ENCODE peak calls at places on chromosomes 11 and 22, in six cellular contexts. V is A549, M is cardiac muscle cell, D is thoracic aorta, B is psoas muscle, S is esophagus muscularis mucosa. L is an unnamed sample.

GRCh38 chr11:575324-575995 is 810 bp upstream of the PHRF1 start:
- DNase-seq in V (no peak), S (no peak), B (no peak), D (no peak), M (peak; percentile 89), L (no peak)

GRCh38 chr11:96306600-96306932 is 36.4 kb downstream of the MAML2 start:
- DNase-seq in M (peak; percentile 20), D (no peak), S (no peak), V (no peak), B (no peak), L (no peak)

GRCh38 chr11:110908401-110909106 is 196.3 kb upstream of the ARHGAP20 start:
- DNase-seq in M (no peak), B (no peak), S (peak; percentile 47), D (no peak), V (peak; percentile 8), L (no peak)

GRCh38 chr11:2507945-2508749 is 63.3 kb downstream of the KCNQ1 start:
- DNase-seq in S (no peak), B (no peak), D (no peak), V (no peak), M (no peak), L (no peak)

GRCh38 chr22:35124674-35125219 is 58.8 kb downstream of the ISX start:
- DNase-seq in M (no peak), S (no peak), D (no peak), V (no peak), B (no peak), L (no peak)

GRCh38 chr22:49553076-49553475 is 274.6 kb downstream of the BRD1 start:
- DNase-seq in V (no peak), B (no peak), D (no peak), M (no peak), S (no peak), L (no peak)

GRCh38 chr11:101718406-101718805 is 134.6 kb upstream of the TRPC6 start:
- DNase-seq in V (no peak), M (no peak), B (no peak), S (no peak), D (no peak), L (no peak)

GRCh38 chr22:17243524-17243923 is 24.3 kb upstream of the ADA2 start:
- DNase-seq in V (peak; percentile 9), D (no peak), M (no peak), B (peak; percentile 17), S (no peak), L (no peak)

GRCh38 chr11:107561688-107562087 is 3.8 kb downstream of the ALKBH8 start:
- DNase-seq in M (no peak), D (no peak), V (peak; percentile 36), B (no peak), S (no peak), L (no peak)

GRCh38 chr11:68798221-68798813 is 43.4 kb downstream of the CPT1A start:
- DNase-seq in V (no peak), B (no peak), M (peak; percentile 63), D (no peak), S (no peak), L (peak; percentile 72)

GRCh38 chr11:36345084-36345511 is 49.0 kb downstream of the PRR5L start:
- DNase-seq in M (no peak), V (no peak), B (no peak), S (peak; percentile 80), D (no peak), L (no peak)

GRCh38 chr11:64355078-64355940 is 3.7 kb upstream of the RPS6KA4 start:
- DNase-seq in V (peak; percentile 84), S (no peak), M (peak; percentile 83), B (peak; percentile 83), D (peak; percentile 51), L (peak; percentile 78)

GRCh38 chr22:46143491-46144147 is 6.7 kb upstream of the PPARA start:
- DNase-seq in S (no peak), D (no peak), M (no peak), V (no peak), B (no peak), L (no peak)

GRCh38 chr11:106959800-106960199 is 58.5 kb downstream of the GUCY1A2 start:
- DNase-seq in S (no peak), V (no peak), M (peak; percentile 47), D (no peak), B (no peak), L (no peak)

GRCh38 chr11:93740802-93741093 is 547 bp downstream of the TAF1D start:
- DNase-seq in B (peak; percentile 63), V (peak; percentile 70), S (no peak), D (no peak), M (peak; percentile 67), L (peak; percentile 38)

GRCh38 chr11:65043881-65044501 is 3.0 kb downstream of the SAC3D1 start:
- DNase-seq in B (peak; percentile 33), D (no peak), M (no peak), S (no peak), V (no peak), L (no peak)

GRCh38 chr11:2178906-2179494 is 7.4 kb upstream of the TH start:
- DNase-seq in S (no peak), V (peak; percentile 19), B (no peak), D (no peak), M (no peak), L (no peak)

GRCh38 chr11:122879785-122880184 is 2.8 kb upstream of the JHY start:
- DNase-seq in D (no peak), M (peak; percentile 40), S (no peak), B (no peak), V (peak; percentile 10), L (peak; percentile 20)

GRCh38 chr22:40954095-40954494 is 2.9 kb downstream of the RBX1 start:
- DNase-seq in V (no peak), M (no peak), B (no peak), D (no peak), S (no peak), L (no peak)

GRCh38 chr22:19678949-19679348 is 35.4 kb upstream of the SEPTIN5 start:
- DNase-seq in B (no peak), V (no peak), S (no peak), D (no peak), M (peak; percentile 12), L (no peak)

GRCh38 chr22:17085277-17086091 is 684 bp downstream of the IL17RA start:
- DNase-seq in D (no peak), V (no peak), B (peak; percentile 66), M (no peak), S (no peak), L (no peak)

GRCh38 chr11:63017306-63017974 is 1.8 kb upstream of the SLC22A8 start:
- DNase-seq in M (no peak), B (no peak), S (no peak), V (no peak), D (no peak), L (no peak)

GRCh38 chr22:20009018-20009482 is 7.6 kb downstream of the ARVCF start:
- DNase-seq in M (no peak), D (no peak), B (no peak), S (no peak), V (no peak), L (no peak)

DNA sequence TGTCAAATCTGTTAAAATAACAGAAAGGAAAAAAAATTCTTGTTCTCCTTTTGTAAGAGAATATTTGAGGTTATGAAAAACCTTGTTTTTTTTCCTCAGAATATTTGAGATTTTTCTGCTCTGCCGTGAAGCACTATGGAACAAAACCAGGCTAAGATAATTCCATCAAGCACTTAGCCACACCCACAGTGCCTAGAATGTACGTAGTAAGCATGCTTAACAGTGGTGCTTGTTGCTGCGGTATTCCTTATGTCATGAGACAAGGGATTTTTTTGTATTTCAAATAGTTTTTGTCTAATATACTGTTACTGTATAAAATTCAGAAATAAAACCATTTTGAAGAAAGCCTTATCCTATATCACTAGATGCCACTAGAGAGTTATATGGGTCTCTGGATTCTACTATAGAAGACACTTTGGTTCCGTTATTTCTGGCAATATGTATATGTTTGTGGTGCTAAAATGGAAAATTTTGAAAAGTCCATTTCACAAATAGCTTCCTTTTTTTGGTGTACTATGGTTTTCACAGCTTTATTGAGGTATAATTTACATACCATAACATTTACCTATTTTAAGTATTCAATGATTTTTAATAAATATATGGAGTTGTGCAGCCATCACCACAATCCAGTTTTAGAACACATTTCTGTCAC is 23.7 kb downstream of the PDHX start:
- DNase-seq in D (no peak), S (no peak), M (no peak), V (no peak), B (no peak), L (no peak)
- TF ChIP-seq CTCF in D (no peak), S (no peak), M (no peak), V (peak; percentile 20), B (no peak), L (no peak)

GRCh38 chr11:131629925-131630324 is 259.5 kb downstream of the NTM start:
- DNase-seq in B (no peak), D (no peak), V (no peak), S (no peak), M (no peak), L (no peak)
- TF ChIP-seq CTCF in B (no peak), D (no peak), V (no peak), S (no peak), M (no peak), L (no peak)

GRCh38 chr11:43557553-43558031 is 122.9 kb upstream of the HSD17B12 start:
- DNase-seq in D (no peak), B (no peak), V (no peak), S (no peak), M (peak; percentile 68), L (no peak)
- TF ChIP-seq CTCF in D (peak; percentile 40), B (peak; percentile 19), V (no peak), S (peak; percentile 25), M (peak; percentile 19), L (no peak)

GRCh38 chr22:47195156-47195675 is 432.8 kb downstream of the TBC1D22A start:
- DNase-seq in M (no peak), D (no peak), V (no peak), B (no peak), S (no peak), L (no peak)

GRCh38 chr22:47196881-47197701 is 434.6 kb downstream of the TBC1D22A start:
- DNase-seq in M (no peak), D (no peak), V (no peak), S (no peak), B (no peak), L (no peak)

GRCh38 chr22:47196493-47196849 is 434.0 kb downstream of the TBC1D22A start:
- DNase-seq in V (no peak), S (no peak), D (no peak), B (no peak), M (no peak), L (no peak)

GRCh38 chr22:47194476-47195155 is 432.2 kb downstream of the TBC1D22A start:
- DNase-seq in V (no peak), D (no peak), S (no peak), M (no peak), B (no peak), L (no peak)

DNA sequence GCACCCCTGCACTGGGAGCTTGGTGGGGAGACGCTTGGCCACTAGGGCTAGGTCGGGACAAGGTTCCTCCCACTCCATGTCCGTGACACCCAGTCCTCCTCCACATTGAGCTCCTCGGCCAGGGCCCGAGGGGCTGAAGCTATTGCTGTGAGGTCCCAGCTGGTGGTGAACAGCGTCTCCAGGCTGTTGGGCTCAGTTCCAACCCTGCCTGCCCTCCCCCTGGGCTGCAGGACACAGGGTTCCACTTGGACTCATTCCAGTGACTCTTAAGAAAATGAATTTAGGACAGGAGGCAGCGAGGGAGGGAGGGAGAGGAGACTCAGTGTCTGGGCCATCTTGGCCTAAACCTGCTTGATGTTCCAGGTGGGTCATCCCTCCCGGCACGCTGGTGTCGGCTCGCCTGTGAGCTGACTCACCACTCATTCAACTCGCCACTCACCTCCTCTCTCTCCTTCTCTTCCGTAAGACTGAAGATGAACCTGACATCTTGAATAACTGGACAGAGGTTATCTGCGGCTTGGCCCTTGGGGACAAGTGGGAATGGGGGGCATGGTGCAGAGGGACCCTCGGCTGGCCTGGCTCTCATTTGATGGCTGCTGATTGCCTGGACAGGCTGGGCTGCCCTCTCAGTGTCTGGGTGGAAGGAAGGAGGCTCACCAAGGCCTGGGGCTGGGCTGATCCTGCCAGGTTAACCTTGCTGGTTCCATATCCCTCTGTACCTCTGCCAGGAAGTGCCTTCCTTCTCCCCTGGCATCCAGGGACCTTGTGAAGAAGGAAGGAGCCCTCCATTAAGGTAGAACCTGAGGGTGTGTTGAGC is 433.4 kb downstream of the TBC1D22A start:
- DNase-seq in D (no peak), S (no peak), M (no peak), V (no peak), B (no peak), L (no peak)
- TF ChIP-seq CTCF in D (no peak), S (no peak), M (no peak), V (no peak), B (no peak), L (no peak)

L was measured in endothelial cell.